ENCODE peak calls at places on chromosomes 2 and 18, in eight cellular contexts. M is brain microvascular endothelial cell, J is EL, V is astrocyte of the spinal cord, N is D341Med, T is suprapubic skin, I is GDM1, R is DMS 273 treated with DMSO at 0.1 percent for 48 hours. Q is an unnamed sample.

GRCh38 chr2:163255086-163255485 is 416.5 kb upstream of the KCNH7 start:
- DNase-seq in N (no peak), I (no peak), M (no peak), J (no peak), T (no peak), V (no peak), R (no peak), Q (no peak)

GRCh38 chr18:53147472-53147871 is 807.5 kb downstream of the DCC start:
- DNase-seq in M (no peak), I (no peak), V (no peak), N (no peak), T (no peak), J (no peak), R (no peak), Q (no peak)

GRCh38 chr2:108616731-108617161 is 82.5 kb downstream of the LIMS1 start:
- DNase-seq in M (no peak), I (no peak), R (peak), N (no peak), V (peak), T (no peak), J (peak), Q (peak)

GRCh38 chr2:233419626-233420431 is 65.5 kb downstream of the DGKD start:
- DNase-seq in R (no peak), I (no peak), J (no peak), T (peak), M (no peak), N (no peak), V (no peak), Q (no peak)

GRCh38 chr2:9703701-9704221 is 73.0 kb upstream of the YWHAQ start:
- DNase-seq in M (peak), I (peak), J (peak), T (no peak), V (peak), N (no peak), R (no peak), Q (peak)

GRCh38 chr18:49238433-49239042 is 221.9 kb downstream of the DYM start:
- DNase-seq in T (no peak), R (no peak), N (peak), V (peak), I (peak), M (peak), J (peak), Q (peak)

GRCh38 chr2:33240178-33240577 is 236.3 kb upstream of the RASGRP3 start:
- DNase-seq in J (peak), N (no peak), I (no peak), T (no peak), R (no peak), V (peak), M (peak), Q (peak)

GRCh38 chr2:158953454-158953853 is 15.0 kb upstream of the TANC1 start:
- DNase-seq in J (peak), I (no peak), V (peak), T (no peak), R (no peak), M (peak), N (no peak), Q (no peak)

GRCh38 chr18:40810371-40810770 is 1144.7 kb upstream of the PIK3C3 start:
- DNase-seq in R (no peak), I (no peak), V (peak), T (no peak), N (no peak), J (no peak), M (no peak), Q (peak)

GRCh38 chr2:238929242-238930081 is 81.6 kb downstream of the TWIST2 start:
- DNase-seq in V (peak), J (no peak), I (no peak), N (no peak), T (peak), R (no peak), M (peak), Q (peak)

GRCh38 chr2:217973008-217973787 is 29.6 kb downstream of the TNS1 start:
- DNase-seq in V (no peak), M (no peak), I (no peak), T (peak), J (no peak), N (no peak), R (no peak), Q (no peak)

GRCh38 chr2:78541451-78542267 is 483.8 kb upstream of the REG3G start:
- DNase-seq in T (no peak), J (no peak), M (no peak), V (no peak), N (no peak), I (no peak), R (no peak), Q (peak)